ENCODE peak calls at places on chromosome 13, in eight cellular contexts. E, C, O, N, X, R, T and J are unnamed samples.

GRCh38 chr13:45055902-45056648 is 64.2 kb upstream of the GTF2F2 start:
- DNase-seq in E (no peak), C (no peak), O (peak; percentile 44), N (no peak), X (no peak), R (no peak), T (no peak), J (no peak)

GRCh38 chr13:39353988-39354387 is 249.0 kb downstream of the LHFPL6 start:
- DNase-seq in E (no peak), C (no peak), O (no peak), N (no peak), X (no peak), R (no peak), T (no peak), J (no peak)

GRCh38 chr13:57017357-57017756 is 123.4 kb upstream of the PRR20A start:
- DNase-seq in E (no peak), C (no peak), O (no peak), N (no peak), X (no peak), R (no peak), T (no peak), J (no peak)

GRCh38 chr13:114071991-114072390 is 60.4 kb downstream of the RASA3 start:
- DNase-seq in E (no peak), C (no peak), O (no peak), N (no peak), X (no peak), R (no peak), T (no peak), J (no peak)

GRCh38 chr13:40375522-40376171 is 290.8 kb downstream of the FOXO1 start:
- DNase-seq in E (no peak), C (no peak), O (no peak), N (no peak), X (no peak), R (no peak), T (no peak), J (no peak)

GRCh38 chr13:44800626-44801025 is 188.6 kb downstream of the NUFIP1 start:
- DNase-seq in E (no peak), C (no peak), O (no peak), N (no peak), X (no peak), R (no peak), T (no peak), J (no peak)

GRCh38 chr13:33392794-33393371 is 107.3 kb upstream of the STARD13 start:
- DNase-seq in E (no peak), C (no peak), O (no peak), N (no peak), X (peak; percentile 7), R (no peak), T (no peak), J (no peak)

GRCh38 chr13:108083056-108083455 is 132.3 kb downstream of the LIG4 start:
- DNase-seq in E (no peak), C (no peak), O (no peak), N (no peak), X (no peak), R (no peak), T (no peak), J (no peak)

GRCh38 chr13:103788061-103788652 is 721.9 kb upstream of the SLC10A2 start:
- DNase-seq in E (no peak), C (no peak), O (no peak), N (no peak), X (no peak), R (no peak), T (no peak), J (no peak)

GRCh38 chr13:101424381-101425155 is 8.3 kb upstream of the NALCN start:
- DNase-seq in E (no peak), C (no peak), O (no peak), N (no peak), X (no peak), R (no peak), T (no peak), J (no peak)

GRCh38 chr13:73962284-73962683 is 171.9 kb downstream of the KLF12 start:
- DNase-seq in E (no peak), C (no peak), O (no peak), N (no peak), X (no peak), R (no peak), T (no peak), J (no peak)

GRCh38 chr13:112448621-112449544 is 72.7 kb downstream of the SPACA7 start:
- DNase-seq in E (no peak), C (no peak), O (no peak), N (no peak), X (no peak), R (no peak), T (no peak), J (no peak)

GRCh38 chr13:41137241-41137640 is 4.6 kb upstream of the KBTBD6 start:
- DNase-seq in E (no peak), C (no peak), O (no peak), N (no peak), X (no peak), R (no peak), T (no peak), J (no peak)

GRCh38 chr13:24215732-24216131 is 55.2 kb downstream of the SPATA13 start:
- DNase-seq in E (no peak), C (no peak), O (no peak), N (no peak), X (peak; percentile 10), R (no peak), T (no peak), J (no peak)

GRCh38 chr13:94765814-94766213 is 53.5 kb upstream of the SOX21 start:
- DNase-seq in E (no peak), C (no peak), O (no peak), N (no peak), X (no peak), R (no peak), T (no peak), J (no peak)

GRCh38 chr13:84121456-84121855 is 239.2 kb upstream of the SLITRK1 start:
- DNase-seq in E (no peak), C (no peak), O (no peak), N (no peak), X (peak; percentile 9), R (no peak), T (no peak), J (no peak)

GRCh38 chr13:36131215-36131930 is at the start of gene DCLK1:
- DNase-seq in E (no peak), C (no peak), O (no peak), N (no peak), X (peak; percentile 69), R (no peak), T (no peak), J (no peak)

GRCh38 chr13:26585136-26585535 is 27.7 kb downstream of the WASF3 start:
- DNase-seq in E (no peak), C (no peak), O (no peak), N (no peak), X (no peak), R (no peak), T (no peak), J (no peak)

GRCh38 chr13:85654227-85654626 is 145.0 kb downstream of the SLITRK6 start:
- DNase-seq in E (no peak), C (no peak), O (no peak), N (no peak), X (no peak), R (no peak), T (no peak), J (no peak)

GRCh38 chr13:95455782-95456181 is 96.7 kb upstream of the CLDN10 start:
- DNase-seq in E (no peak), C (no peak), O (no peak), N (no peak), X (no peak), R (no peak), T (no peak), J (no peak)

GRCh38 chr13:46348976-46349375 is 38.1 kb downstream of the RUBCNL start:
- DNase-seq in E (no peak), C (no peak), O (no peak), N (no peak), X (no peak), R (no peak), T (no peak), J (no peak)

GRCh38 chr13:113906566-113906965 is 42.7 kb upstream of the GAS6 start:
- DNase-seq in E (no peak), C (no peak), O (no peak), N (no peak), X (no peak), R (no peak), T (no peak), J (no peak)